ENCODE peak calls at places on chromosome 2, in nine cellular contexts. Z is NCI-H1417; G is endothelial cell; W is fibroblast of the aortic adventitia; O is NCI-H2029 treated with DMSO at 0.1 percent for 48 hours; U is ACHN; V is CD4-positive, alpha-beta memory T cell; B is substantia nigra; L is stimulated activated CD8-positive, alpha-beta memory T cell treated with anti-CD3 and anti-CD28 coated beads, Interleukin-4, amount 100 ng/mL, for 24 hours. T is an unnamed sample.

GRCh38 chr2:10977003-10977402 is 65.3 kb downstream of the KCNF1 start:
- DNase-seq in L (no peak), V (no peak), W (no peak), B (no peak), Z (no peak), O (no peak), U (no peak), G (no peak), T (no peak)

GRCh38 chr2:134333646-134334189 is 79.8 kb downstream of the MGAT5 start:
- DNase-seq in U (no peak), G (no peak), L (no peak), Z (no peak), B (no peak), O (no peak), V (no peak), W (peak; percentile 23), T (no peak)

GRCh38 chr2:12828932-12829331 is 112.2 kb downstream of the TRIB2 start:
- DNase-seq in B (no peak), V (no peak), Z (no peak), W (no peak), O (no peak), U (no peak), G (no peak), L (no peak), T (no peak)

GRCh38 chr2:207720517-207721187 is 9.2 kb downstream of the CCNYL1 start:
- DNase-seq in L (no peak), Z (no peak), B (no peak), U (no peak), V (no peak), W (no peak), O (no peak), G (no peak), T (no peak)

GRCh38 chr2:240876475-240877251 is 8.0 kb downstream of the AGXT start:
- DNase-seq in U (no peak), W (no peak), L (no peak), Z (no peak), B (no peak), V (no peak), O (no peak), G (no peak), T (no peak)

GRCh38 chr2:190859347-190860297 is 21.0 kb upstream of the GLS start:
- DNase-seq in U (peak; percentile 76), L (no peak), O (no peak), B (no peak), W (peak; percentile 83), Z (no peak), G (no peak), V (no peak), T (no peak)

GRCh38 chr2:70870790-70871189 is 35.2 kb upstream of the CD207 start:
- DNase-seq in L (no peak), V (no peak), B (no peak), G (no peak), O (no peak), U (no peak), Z (no peak), W (no peak), T (no peak)

GRCh38 chr2:120985997-120986651 is 250.5 kb downstream of the GLI2 start:
- DNase-seq in O (no peak), G (no peak), W (no peak), V (no peak), L (no peak), B (no peak), Z (no peak), U (no peak), T (no peak)

T was measured in NK-92 treated with Interleukin-12 subunit alpha and Interleukin-12 subunit beta, amount 100 ng/mL, for 24 hours.